ENCODE peak calls at places on chromosomes 11 and 22, in five cellular contexts. U, L, H, T and G are unnamed samples.

GRCh38 chr11:84747871-84748270 is 879.3 kb downstream of the DLG2 start:
- DNase-seq in H (no peak), L (no peak), T (no peak), U (no peak), G (no peak)

GRCh38 chr22:35549338-35549737 is 8.7 kb downstream of the RASD2 start:
- DNase-seq in T (no peak), U (no peak), L (peak; percentile 85), H (no peak), G (no peak)

GRCh38 chr11:12017243-12017678 is 8.8 kb upstream of the DKK3 start:
- DNase-seq in U (no peak), T (no peak), L (no peak), H (no peak), G (peak; percentile 87)

GRCh38 chr22:46293591-46294260 is 2.9 kb upstream of the GTSE1 start:
- DNase-seq in T (no peak), U (no peak), L (no peak), H (peak; percentile 50), G (peak; percentile 19)

GRCh38 chr11:119421941-119422504 is 949 bp downstream of the THY1 start:
- DNase-seq in T (no peak), H (no peak), U (peak; percentile 53), L (no peak), G (no peak)

GRCh38 chr11:8566613-8567210 is 27.3 kb downstream of the STK33 start:
- DNase-seq in T (no peak), H (no peak), U (no peak), L (no peak), G (peak; percentile 27)

GRCh38 chr11:68040121-68040956 is 1.5 kb downstream of the TCIRG1 start:
- DNase-seq in H (peak; percentile 75), U (peak; percentile 53), L (peak; percentile 66), T (peak; percentile 65), G (peak; percentile 73)

GRCh38 chr11:130124096-130124495 is 35.5 kb upstream of the ST14 start:
- DNase-seq in T (no peak), U (no peak), H (no peak), L (no peak), G (peak; percentile 92)

GRCh38 chr11:30919389-30920172 is 333.4 kb upstream of the MPPED2 start:
- DNase-seq in T (no peak), H (no peak), U (no peak), L (no peak), G (no peak)

GRCh38 chr11:77406396-77406795 is 67.5 kb downstream of the PAK1 start:
- DNase-seq in U (no peak), L (no peak), T (no peak), H (no peak), G (no peak)

GRCh38 chr22:29956680-29957079 is 73.7 kb downstream of the MTMR3 start:
- DNase-seq in L (no peak), T (no peak), H (no peak), U (no peak), G (no peak)

GRCh38 chr11:128716661-128717210 is 22.9 kb downstream of the FLI1 start:
- DNase-seq in L (no peak), H (no peak), U (no peak), T (peak; percentile 75), G (peak; percentile 57)

GRCh38 chr22:19056951-19057401 is 65.2 kb downstream of the DGCR2 start:
- DNase-seq in H (no peak), L (no peak), T (no peak), U (no peak), G (no peak)

GRCh38 chr11:32391965-32392553 is 43.3 kb downstream of the WT1 start:
- DNase-seq in H (no peak), L (no peak), U (no peak), T (no peak), G (no peak)

GRCh38 chr22:46432164-46433068 is 96.9 kb downstream of the TRMU start:
- DNase-seq in U (no peak), T (peak; percentile 74), L (no peak), H (no peak), G (peak; percentile 8)

GRCh38 chr11:112025682-112026081 is 474 bp downstream of the DLAT start:
- DNase-seq in T (no peak), L (no peak), U (no peak), H (no peak), G (peak; percentile 12)

GRCh38 chr11:115645631-115646271 is 141.5 kb upstream of the CADM1 start:
- DNase-seq in L (peak; percentile 21), H (no peak), T (no peak), U (peak; percentile 35), G (no peak)

GRCh38 chr22:41074941-41075710 is 17.3 kb upstream of the EP300 start:
- DNase-seq in H (no peak), U (no peak), L (no peak), T (no peak), G (no peak)